ENCODE peak calls at places on chromosome 1, in nine cellular contexts. F, Q, U, O, Y, E, D, H and R are unnamed samples.

GRCh38 chr1:70034403-70034802 is 171.0 kb downstream of the LRRC40 start:
- DNase-seq in F (no peak), Q (peak; percentile 88), U (no peak), O (peak; percentile 29), Y (no peak), E (no peak), D (no peak), H (no peak), R (no peak)

GRCh38 chr1:30744060-30744756 is 13.4 kb downstream of the LAPTM5 start:
- DNase-seq in F (no peak), Q (no peak), U (no peak), O (no peak), Y (peak; percentile 76), E (no peak), D (no peak), H (no peak), R (no peak)

GRCh38 chr1:12088607-12089006 is 25.5 kb downstream of the TNFRSF8 start:
- DNase-seq in F (peak; percentile 20), Q (no peak), U (no peak), O (no peak), Y (peak; percentile 89), E (no peak), D (no peak), H (no peak), R (no peak)

GRCh38 chr1:177045156-177045555 is 119.4 kb downstream of the ASTN1 start:
- DNase-seq in F (no peak), Q (no peak), U (no peak), O (no peak), Y (no peak), E (no peak), D (no peak), H (no peak), R (no peak)

GRCh38 chr1:23745515-23745914 is 2.2 kb downstream of the ELOA start:
- DNase-seq in F (no peak), Q (peak; percentile 41), U (no peak), O (peak; percentile 24), Y (no peak), E (no peak), D (peak; percentile 47), H (no peak), R (no peak)

GRCh38 chr1:18693256-18694098 is 62.8 kb downstream of the PAX7 start:
- DNase-seq in F (no peak), Q (peak; percentile 96), U (no peak), O (no peak), Y (no peak), E (peak; percentile 89), D (no peak), H (no peak), R (no peak)

GRCh38 chr1:170562644-170563338 is 30.8 kb downstream of the GORAB start:
- DNase-seq in F (no peak), Q (peak; percentile 76), U (peak; percentile 30), O (peak; percentile 15), Y (no peak), E (no peak), D (no peak), H (peak; percentile 82), R (no peak)

GRCh38 chr1:42070996-42071395 is 82.2 kb upstream of the GUCA2B start:
- DNase-seq in F (no peak), Q (no peak), U (no peak), O (no peak), Y (no peak), E (no peak), D (no peak), H (no peak), R (no peak)

GRCh38 chr1:117695796-117696505 is 90.1 kb downstream of the TENT5C start:
- DNase-seq in F (no peak), Q (peak; percentile 30), U (no peak), O (no peak), Y (no peak), E (no peak), D (no peak), H (no peak), R (no peak)

DNA sequence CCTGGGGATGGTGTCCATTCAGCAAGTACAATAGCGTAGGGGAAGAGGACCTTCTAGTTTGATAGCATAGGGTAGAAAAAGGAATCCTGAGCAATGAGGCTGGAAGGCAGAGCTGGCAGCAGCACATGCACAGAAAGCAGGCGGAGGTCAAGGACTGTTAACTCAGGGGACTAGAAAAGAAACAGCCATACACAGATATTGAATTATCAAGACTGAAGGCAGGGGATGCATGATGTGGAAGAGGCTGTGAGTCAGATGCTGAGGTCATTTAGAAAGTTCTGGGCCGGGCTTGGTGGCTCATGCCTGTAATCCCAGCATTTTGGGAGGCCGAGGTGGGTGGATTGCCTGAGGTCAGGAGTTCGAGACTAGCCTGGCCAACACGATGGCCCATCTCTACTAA is 65.6 kb downstream of the OPTC start:
- DNase-seq in F (no peak), Q (no peak), U (no peak), O (no peak), Y (no peak), E (no peak), D (no peak), H (no peak), R (peak; percentile 24)
- TF ChIP-seq POLR2AphosphoS5 in F (no peak), Q (no peak), U (no peak), O (no peak), Y (no peak), E (no peak), D (no peak), H (no peak), R (no peak)

GRCh38 chr1:33985166-33985565 is 121.3 kb downstream of the HMGB4 start:
- DNase-seq in F (no peak), Q (no peak), U (no peak), O (no peak), Y (peak; percentile 32), E (no peak), D (no peak), H (no peak), R (no peak)
- TF ChIP-seq POLR2AphosphoS5 in F (no peak), Q (no peak), U (no peak), O (no peak), Y (no peak), E (no peak), D (no peak), H (no peak), R (no peak)

DNA sequence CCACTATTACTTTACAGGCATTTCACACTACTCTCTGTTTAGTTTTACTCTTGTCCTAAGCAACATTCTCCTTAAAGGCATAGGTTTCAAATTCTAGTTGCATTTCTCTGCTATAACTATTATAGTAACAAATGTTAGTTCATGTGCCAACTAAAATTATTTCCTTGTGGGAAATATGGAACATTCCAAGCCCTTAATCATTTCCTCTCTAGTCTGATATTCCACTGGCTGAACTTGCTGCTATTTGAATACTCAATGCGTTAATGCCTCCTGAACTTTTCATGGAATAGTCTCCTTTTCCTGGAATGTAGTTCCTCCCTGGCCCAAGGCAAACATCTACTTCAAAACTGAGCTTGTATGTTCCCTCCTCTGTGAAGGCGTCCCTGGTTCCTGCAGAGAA is 19.3 kb upstream of the TBX19 start:
- DNase-seq in F (no peak), Q (no peak), U (no peak), O (no peak), Y (no peak), E (no peak), D (no peak), H (no peak), R (no peak)
- TF ChIP-seq POLR2AphosphoS5 in F (no peak), Q (no peak), U (no peak), O (no peak), Y (no peak), E (no peak), D (no peak), H (no peak), R (no peak)

GRCh38 chr1:155051342-155051776 is 243 bp downstream of the ADAM15 start:
- DNase-seq in F (no peak), Q (no peak), U (no peak), O (no peak), Y (no peak), E (no peak), D (no peak), H (no peak), R (no peak)
- TF ChIP-seq POLR2AphosphoS5 in F (peak; percentile 44), Q (peak; percentile 66), U (peak; percentile 5), O (peak; percentile 82), Y (peak; percentile 76), E (no peak), D (no peak), H (no peak), R (no peak)

GRCh38 chr1:203306089-203306969 is 1.0 kb downstream of the BTG2 start:
- DNase-seq in F (peak; percentile 47), Q (no peak), U (peak; percentile 96), O (peak; percentile 51), Y (peak; percentile 88), E (no peak), D (no peak), H (peak; percentile 91), R (no peak)

GRCh38 chr1:203308205-203309114 is 3.1 kb downstream of the BTG2 start:
- DNase-seq in F (no peak), Q (peak; percentile 58), U (no peak), O (no peak), Y (no peak), E (no peak), D (no peak), H (no peak), R (no peak)

GRCh38 chr1:203307690-203308126 is 2.4 kb downstream of the BTG2 start:
- DNase-seq in F (no peak), Q (peak; percentile 77), U (no peak), O (no peak), Y (no peak), E (peak; percentile 56), D (no peak), H (no peak), R (no peak)

GRCh38 chr1:203305809-203306088 is 430 bp downstream of the BTG2 start:
- DNase-seq in F (no peak), Q (no peak), U (no peak), O (no peak), Y (no peak), E (no peak), D (no peak), H (no peak), R (no peak)

GRCh38 chr1:203306970-203307541 is 1.7 kb downstream of the BTG2 start:
- DNase-seq in F (no peak), Q (no peak), U (peak; percentile 48), O (no peak), Y (peak; percentile 89), E (peak; percentile 67), D (no peak), H (no peak), R (no peak)
- TF ChIP-seq POLR2AphosphoS5 in F (no peak), Q (no peak), U (peak; percentile 45), O (no peak), Y (peak; percentile 71), E (no peak), D (no peak), H (no peak), R (no peak)